ENCODE peak calls at places on chromosomes 13 and 19, in six cellular contexts. Z is GM23338; G is left cardiac atrium; Y is WERI-Rb-1; Q is NCI-H2029 treated with DMSO at 0.1 percent for 48 hours; P is stimulated activated CD4-positive, alpha-beta T cell treated with anti-CD3 and anti-CD28 coated beads, Interleukin-4, amount 100 ng/mL, for 4 hours. I is an unnamed sample.

GRCh38 chr13:20989883-20990282 is 71.5 kb downstream of the LATS2 start:
- DNase-seq in Z (no peak), G (no peak), Y (no peak), Q (no peak), P (no peak), I (no peak)

GRCh38 chr19:12052571-12053169 is at the start of gene ZNF878:
- DNase-seq in Z (peak), G (peak), Y (peak), Q (peak), P (peak), I (peak)

GRCh38 chr13:26348966-26349365 is 95.0 kb downstream of the CDK8 start:
- DNase-seq in Z (peak), G (no peak), Y (no peak), Q (no peak), P (no peak), I (no peak)

GRCh38 chr19:8592231-8593009 is 15.2 kb upstream of the MYO1F start:
- DNase-seq in Z (peak), G (peak), Y (peak), Q (no peak), P (peak), I (peak)

GRCh38 chr19:39133431-39134270 is 8.1 kb downstream of the PAK4 start:
- DNase-seq in Z (peak), G (no peak), Y (peak), Q (no peak), P (no peak), I (no peak)

GRCh38 chr13:48315981-48316380 is 12.4 kb downstream of the RB1 start:
- DNase-seq in Z (no peak), G (no peak), Y (no peak), Q (no peak), P (no peak), I (no peak)

GRCh38 chr13:88806438-88806837 is 1135.3 kb downstream of the SLITRK5 start:
- DNase-seq in Z (no peak), G (no peak), Y (no peak), Q (no peak), P (no peak), I (no peak)

GRCh38 chr19:13906525-13906904 is 514 bp downstream of the CC2D1A start:
- DNase-seq in Z (peak), G (no peak), Y (peak), Q (no peak), P (peak), I (peak)

GRCh38 chr19:15249912-15250634 is 17.8 kb upstream of the EPHX3 start:
- DNase-seq in Z (no peak), G (peak), Y (no peak), Q (no peak), P (no peak), I (no peak)

GRCh38 chr19:281992-282391 is 9.2 kb downstream of the PLPP2 start:
- DNase-seq in Z (no peak), G (no peak), Y (no peak), Q (peak), P (no peak), I (no peak)

GRCh38 chr13:38308736-38309135 is 40.9 kb upstream of the UFM1 start:
- DNase-seq in Z (no peak), G (no peak), Y (no peak), Q (no peak), P (no peak), I (no peak)

GRCh38 chr19:17327654-17328516 is 6.8 kb downstream of the ANO8 start:
- DNase-seq in Z (peak), G (peak), Y (no peak), Q (no peak), P (peak), I (no peak)

GRCh38 chr13:113123226-113124150 is 889 bp downstream of the F10 start:
- DNase-seq in Z (peak), G (peak), Y (peak), Q (no peak), P (no peak), I (no peak)

GRCh38 chr13:41505209-41505835 is 48.0 kb downstream of the RGCC start:
- DNase-seq in Z (no peak), G (no peak), Y (no peak), Q (no peak), P (no peak), I (no peak)

GRCh38 chr13:40346592-40346991 is 319.8 kb downstream of the FOXO1 start:
- DNase-seq in Z (no peak), G (no peak), Y (no peak), Q (no peak), P (no peak), I (no peak)

GRCh38 chr19:40549007-40549708 is 27.5 kb upstream of the SHKBP1 start:
- DNase-seq in Z (peak), G (peak), Y (peak), Q (no peak), P (peak), I (peak)

GRCh38 chr19:7366701-7367420 is 18.1 kb downstream of the ARHGEF18 start:
- DNase-seq in Z (peak), G (no peak), Y (no peak), Q (peak), P (no peak), I (no peak)

GRCh38 chr19:10881403-10882107 is 10.2 kb downstream of the CARM1 start:
- DNase-seq in Z (peak), G (no peak), Y (peak), Q (no peak), P (no peak), I (no peak)

GRCh38 chr13:97749174-97749573 is 204.3 kb upstream of the IPO5 start:
- DNase-seq in Z (peak), G (no peak), Y (peak), Q (no peak), P (no peak), I (no peak)

GRCh38 chr13:101465877-101466276 is 13.4 kb downstream of the ITGBL1 start:
- DNase-seq in Z (no peak), G (no peak), Y (no peak), Q (no peak), P (no peak), I (no peak)

GRCh38 chr19:33247441-33247819 is 21.8 kb upstream of the SLC7A10 start:
- DNase-seq in Z (no peak), G (no peak), Y (no peak), Q (no peak), P (no peak), I (no peak)

GRCh38 chr19:10009269-10009665 is 1.0 kb downstream of the COL5A3 start:
- DNase-seq in Z (peak), G (peak), Y (no peak), Q (no peak), P (peak), I (no peak)

GRCh38 chr13:38141792-38142191 is 207.9 kb upstream of the UFM1 start:
- DNase-seq in Z (no peak), G (no peak), Y (no peak), Q (no peak), P (no peak), I (no peak)

GRCh38 chr13:23723463-23723862 is 153.3 kb downstream of the TNFRSF19 start:
- DNase-seq in Z (no peak), G (no peak), Y (no peak), Q (no peak), P (no peak), I (no peak)

GRCh38 chr19:29326351-29326750 is 113.4 kb upstream of the UQCRFS1 start:
- DNase-seq in Z (no peak), G (no peak), Y (no peak), Q (no peak), P (no peak), I (no peak)

GRCh38 chr13:99064624-99065249 is 86.9 kb upstream of the DOCK9 start:
- DNase-seq in Z (no peak), G (no peak), Y (peak), Q (no peak), P (no peak), I (no peak)

GRCh38 chr13:64471916-64472315 is 2758.2 kb downstream of the PCDH9 start:
- DNase-seq in Z (peak), G (no peak), Y (no peak), Q (no peak), P (no peak), I (no peak)

GRCh38 chr13:106109391-106109791 is 426.1 kb downstream of the EFNB2 start:
- DNase-seq in Z (no peak), G (no peak), Y (no peak), Q (no peak), P (no peak), I (no peak)

GRCh38 chr13:22427041-22427440 is 753.7 kb upstream of the SGCG start:
- DNase-seq in Z (no peak), G (no peak), Y (no peak), Q (no peak), P (no peak), I (no peak)

GRCh38 chr13:30705672-30706071 is 29.7 kb upstream of the ALOX5AP start:
- DNase-seq in Z (no peak), G (no peak), Y (no peak), Q (no peak), P (no peak), I (no peak)

GRCh38 chr19:19186742-19187141 is 5.2 kb downstream of the BORCS8 start:
- DNase-seq in Z (no peak), G (no peak), Y (peak), Q (no peak), P (no peak), I (no peak)

GRCh38 chr19:46383171-46383815 is 30.1 kb downstream of the CCDC8 start:
- DNase-seq in Z (no peak), G (no peak), Y (no peak), Q (no peak), P (no peak), I (no peak)

GRCh38 chr13:46479691-46480090 is 73.3 kb upstream of the LRCH1 start:
- DNase-seq in Z (no peak), G (no peak), Y (no peak), Q (no peak), P (no peak), I (no peak)

GRCh38 chr19:46660601-46661019 is 372 bp downstream of the DACT3 start:
- DNase-seq in Z (peak), G (peak), Y (peak), Q (no peak), P (peak), I (peak)

GRCh38 chr13:103625194-103625593 is 559.0 kb upstream of the SLC10A2 start:
- DNase-seq in Z (peak), G (no peak), Y (no peak), Q (no peak), P (no peak), I (no peak)

GRCh38 chr19:33261511-33262192 is 36.0 kb upstream of the SLC7A10 start:
- DNase-seq in Z (no peak), G (no peak), Y (no peak), Q (no peak), P (no peak), I (no peak)

GRCh38 chr13:21338651-21339278 is 120.3 kb downstream of the ZDHHC20 start:
- DNase-seq in Z (peak), G (no peak), Y (peak), Q (peak), P (no peak), I (no peak)

GRCh38 chr19:35063940-35064818 is 22.7 kb downstream of the HPN start:
- DNase-seq in Z (no peak), G (no peak), Y (no peak), Q (no peak), P (no peak), I (no peak)

GRCh38 chr13:26221721-26222522 is at the start of gene RNF6:
- DNase-seq in Z (peak), G (peak), Y (peak), Q (peak), P (peak), I (peak)

GRCh38 chr13:27794075-27794691 is 1.9 kb downstream of the GSX1 start:
- DNase-seq in Z (peak), G (no peak), Y (no peak), Q (no peak), P (no peak), I (no peak)

I was measured in head of caudate nucleus.